ENCODE peak calls at places on chromosome 15, in five cellular contexts. Y, Q, P, U and V are unnamed samples.
A peak's percentile ranks its signal among the peaks of the same experiment; 100 is the strongest.

GRCh38 chr15:91939432-91939831 is 85.9 kb downstream of the SLCO3A1 start:
- DNase-seq in Y (no peak), Q (no peak), P (no peak), U (no peak), V (no peak)

GRCh38 chr15:89883518-89883917 is 10.3 kb downstream of the AP3S2 start:
- DNase-seq in Y (no peak), Q (no peak), P (no peak), U (no peak), V (no peak)

GRCh38 chr15:92606126-92606835 is 49.3 kb downstream of the FAM174B start:
- DNase-seq in Y (no peak), Q (no peak), P (no peak), U (no peak), V (no peak)

GRCh38 chr15:80265021-80265420 is 13.0 kb upstream of the CTXND1 start:
- DNase-seq in Y (no peak), Q (no peak), P (no peak), U (no peak), V (no peak)

GRCh38 chr15:68055224-68055705 is 1.1 kb downstream of the PIAS1 start:
- DNase-seq in Y (peak; percentile 57), Q (no peak), P (peak; percentile 66), U (peak; percentile 49), V (no peak)

GRCh38 chr15:80163217-80163616 is 10.4 kb downstream of the FAH start:
- DNase-seq in Y (no peak), Q (no peak), P (no peak), U (no peak), V (no peak)

GRCh38 chr15:101255066-101255415 is 3.2 kb upstream of the CHSY1 start:
- DNase-seq in Y (peak; percentile 41), Q (no peak), P (no peak), U (no peak), V (no peak)

GRCh38 chr15:38886315-38887163 is 321.9 kb upstream of the RASGRP1 start:
- DNase-seq in Y (peak; percentile 76), Q (no peak), P (no peak), U (no peak), V (no peak)

GRCh38 chr15:37134699-37135131 is 34.4 kb upstream of the MEIS2 start:
- DNase-seq in Y (peak; percentile 41), Q (no peak), P (no peak), U (no peak), V (no peak)

GRCh38 chr15:79431636-79432344 is at the start of gene MINAR1:
- DNase-seq in Y (peak; percentile 74), Q (peak; percentile 66), P (no peak), U (no peak), V (no peak)